ENCODE peak calls at places on chromosomes 16 and 17, in ten cellular contexts. F is Peyer's patch, N is A549, P is uterus, D is gastrocnemius medialis, E is IMR-90, S is adrenal gland, U is breast epithelium, M is vagina, B is heart left ventricle. Z is an unnamed sample.
A peak's percentile ranks its signal among the peaks of the same experiment; 100 is the strongest.

GRCh38 chr17:44637066-44637465 is 19.2 kb upstream of the MEIOC start:
- DNase-seq in B (no peak), D (no peak), N (no peak), S (no peak), F (no peak), P (no peak), M (no peak), E (no peak), U (no peak), Z (no peak)

GRCh38 chr17:29844339-29845048 is 85.5 kb downstream of the SSH2 start:
- DNase-seq in B (no peak), P (no peak), F (no peak), M (no peak), S (no peak), E (no peak), N (no peak), D (no peak), U (no peak), Z (no peak)

GRCh38 chr16:23729503-23730424 is 16.7 kb upstream of the ERN2 start:
- DNase-seq in S (no peak), F (peak; percentile 56), E (peak; percentile 48), U (no peak), N (no peak), M (no peak), P (no peak), B (no peak), D (no peak), Z (no peak)

GRCh38 chr16:69179255-69180010 is 7.5 kb upstream of the SNTB2 start:
- DNase-seq in U (peak; percentile 89), N (no peak), M (no peak), P (peak; percentile 79), E (peak; percentile 84), D (peak; percentile 57), S (peak; percentile 88), F (no peak), B (peak; percentile 70), Z (peak; percentile 84)

GRCh38 chr17:10614536-10615155 is 42.5 kb downstream of the MYH3 start:
- DNase-seq in M (no peak), U (no peak), S (no peak), F (no peak), D (no peak), N (peak; percentile 77), P (peak; percentile 55), E (peak; percentile 51), B (peak; percentile 28), Z (no peak)

GRCh38 chr17:66397486-66397885 is 95.1 kb downstream of the PRKCA start:
- DNase-seq in N (no peak), P (no peak), D (no peak), U (no peak), S (no peak), E (no peak), B (no peak), M (no peak), F (no peak), Z (no peak)

GRCh38 chr17:21303441-21304065 is 19.0 kb downstream of the MAP2K3 start:
- DNase-seq in F (no peak), U (no peak), S (no peak), N (no peak), P (no peak), E (no peak), M (no peak), B (no peak), D (no peak), Z (peak; percentile 57)

GRCh38 chr17:81737947-81738800 is 26.1 kb downstream of the SLC25A10 start:
- DNase-seq in U (no peak), M (no peak), P (no peak), D (no peak), S (no peak), F (no peak), E (no peak), N (no peak), B (no peak), Z (no peak)

GRCh38 chr17:49694847-49695697 is 12.7 kb downstream of the SLC35B1 start:
- DNase-seq in N (peak; percentile 58), D (no peak), S (peak; percentile 59), F (peak; percentile 72), P (peak; percentile 63), M (no peak), U (no peak), E (no peak), B (peak; percentile 52), Z (no peak)
- TF ChIP-seq POLR2A in N (no peak), D (no peak), S (no peak), F (no peak), P (no peak), M (no peak), U (no peak), E (no peak), B (no peak), Z (no peak)

GRCh38 chr17:78130439-78131101 is at the start of gene TMC8:
- DNase-seq in E (no peak), N (no peak), P (no peak), S (no peak), U (no peak), F (no peak), D (no peak), B (no peak), M (no peak), Z (peak; percentile 81)
- TF ChIP-seq POLR2A in E (no peak), N (no peak), P (no peak), S (no peak), U (no peak), F (peak; percentile 26), D (no peak), B (no peak), M (no peak), Z (no peak)

GRCh38 chr16:28839899-28840298 is 6.2 kb downstream of the TUFM start:
- DNase-seq in D (no peak), N (no peak), M (no peak), S (no peak), E (no peak), B (no peak), U (no peak), F (no peak), P (no peak), Z (no peak)
- TF ChIP-seq POLR2A in D (no peak), N (no peak), M (no peak), S (no peak), E (no peak), B (no peak), U (no peak), F (no peak), P (no peak), Z (no peak)

GRCh38 chr17:49240619-49241018 is 10.0 kb upstream of the PHOSPHO1 start:
- DNase-seq in E (no peak), N (no peak), B (no peak), D (no peak), S (no peak), P (no peak), M (no peak), F (no peak), U (no peak), Z (no peak)

GRCh38 chr17:49234509-49235080 is 4.0 kb upstream of the PHOSPHO1 start:
- DNase-seq in U (no peak), F (no peak), B (no peak), M (no peak), P (no peak), S (no peak), D (no peak), E (no peak), N (no peak), Z (no peak)

GRCh38 chr17:49231563-49231894 is 942 bp upstream of the PHOSPHO1 start:
- DNase-seq in N (no peak), D (no peak), E (no peak), F (no peak), U (no peak), B (no peak), M (no peak), P (no peak), S (no peak), Z (no peak)

GRCh38 chr17:49239963-49240362 is 9.4 kb upstream of the PHOSPHO1 start:
- DNase-seq in E (no peak), M (no peak), N (no peak), D (no peak), U (no peak), F (no peak), S (no peak), B (no peak), P (no peak), Z (no peak)

GRCh38 chr17:49235896-49236295 is 5.3 kb upstream of the PHOSPHO1 start:
- DNase-seq in S (no peak), F (no peak), N (no peak), M (no peak), E (no peak), P (no peak), U (no peak), B (no peak), D (no peak), Z (no peak)
- TF ChIP-seq POLR2A in S (no peak), F (no peak), N (no peak), M (no peak), E (no peak), P (no peak), U (no peak), B (no peak), D (no peak), Z (no peak)